ENCODE peak calls at places on chromosomes 12 and 14, in ten cellular contexts. P, E, N, Z, B, V, Y, K, R and J are unnamed samples.

GRCh38 chr14:76351941-76352340 is 24.0 kb upstream of the ESRRB start:
- DNase-seq in K (no peak), R (no peak), V (no peak), Y (no peak), B (no peak), N (no peak), P (no peak), E (no peak), Z (no peak), J (no peak)

GRCh38 chr14:84814391-84814790 is 715.6 kb upstream of the FLRT2 start:
- DNase-seq in N (no peak), V (no peak), R (no peak), K (no peak), B (no peak), E (no peak), Y (no peak), Z (no peak), P (no peak), J (no peak)

GRCh38 chr12:104596128-104596799 is 139.5 kb downstream of the CHST11 start:
- DNase-seq in P (no peak), B (no peak), Y (peak), V (peak), R (peak), N (peak), Z (peak), E (no peak), K (no peak), J (peak)

GRCh38 chr12:124847675-124848074 is 16.0 kb downstream of the SCARB1 start:
- DNase-seq in Y (no peak), N (no peak), P (no peak), E (no peak), B (no peak), K (no peak), Z (no peak), V (peak), R (peak), J (peak)

GRCh38 chr12:49039421-49040363 is 20.9 kb downstream of the KMT2D start:
- DNase-seq in Y (no peak), R (no peak), P (no peak), B (no peak), Z (no peak), N (no peak), E (no peak), K (no peak), V (no peak), J (no peak)

GRCh38 chr12:116244001-116244400 is 33.5 kb downstream of the MED13L start:
- DNase-seq in Y (peak), B (no peak), R (no peak), N (no peak), P (no peak), V (peak), Z (peak), K (no peak), E (no peak), J (no peak)

GRCh38 chr12:109796057-109796456 is 37.1 kb downstream of the TRPV4 start:
- DNase-seq in V (no peak), B (no peak), Z (no peak), R (no peak), K (no peak), Y (no peak), E (no peak), N (no peak), P (no peak), J (no peak)

GRCh38 chr12:121579190-121579791 is 1.5 kb downstream of the KDM2B start:
- DNase-seq in V (peak), Z (peak), B (peak), N (peak), E (peak), P (peak), Y (no peak), K (peak), R (no peak), J (peak)

GRCh38 chr14:51507556-51508511 is 143.9 kb upstream of the FRMD6 start:
- DNase-seq in V (peak), B (no peak), E (peak), Y (no peak), K (no peak), Z (no peak), P (no peak), R (peak), N (peak), J (peak)

GRCh38 chr12:48003226-48004038 is 844 bp downstream of the COL2A1 start:
- DNase-seq in Z (peak), V (no peak), K (peak), B (peak), R (peak), E (no peak), Y (no peak), P (no peak), N (no peak), J (no peak)

GRCh38 chr12:104722541-104723534 is 235.3 kb downstream of the SLC41A2 start:
- DNase-seq in Y (no peak), Z (no peak), R (no peak), K (no peak), B (no peak), E (peak), N (no peak), P (no peak), V (no peak), J (no peak)

GRCh38 chr14:67934087-67934486 is 114.5 kb downstream of the RAD51B start:
- DNase-seq in N (peak), R (peak), B (no peak), E (peak), Z (peak), P (no peak), V (peak), K (peak), Y (peak), J (peak)

GRCh38 chr12:63023926-63024325 is 89.0 kb upstream of the PPM1H start:
- DNase-seq in Z (no peak), R (no peak), Y (no peak), B (no peak), K (no peak), V (no peak), E (peak), P (no peak), N (no peak), J (no peak)

GRCh38 chr14:68379510-68380303 is 413.2 kb downstream of the ZFP36L1 start:
- DNase-seq in E (no peak), R (no peak), P (no peak), Y (no peak), Z (no peak), B (peak), K (no peak), N (no peak), V (no peak), J (no peak)

GRCh38 chr14:59698793-59699192 is 122.2 kb upstream of the CCDC175 start:
- DNase-seq in R (peak), V (peak), E (no peak), Y (no peak), Z (no peak), P (no peak), N (no peak), B (no peak), K (no peak), J (no peak)

GRCh38 chr14:79585845-79586244 is 625.5 kb downstream of the DIO2 start:
- DNase-seq in Y (no peak), K (no peak), V (peak), B (no peak), R (peak), E (no peak), P (no peak), N (no peak), Z (no peak), J (peak)

GRCh38 chr14:38553586-38553985 is 297.7 kb upstream of the CLEC14A start:
- DNase-seq in R (peak), B (no peak), E (no peak), N (peak), K (no peak), Z (no peak), V (peak), P (no peak), Y (peak), J (peak)

GRCh38 chr12:70985850-70986249 is 65.3 kb upstream of the PTPRR start:
- DNase-seq in Y (no peak), K (no peak), N (peak), P (no peak), E (no peak), R (peak), Z (no peak), B (no peak), V (peak), J (peak)